ENCODE peak calls at places on chromosomes 4 and X, in six cellular contexts. B is choroid plexus epithelial cell; I is left lung; M is stimulated activated CD4-positive, alpha-beta T cell treated with anti-CD3 and anti-CD28 coated beads, Interleukin-1b, Interleukin-23, amount 100 ng/mL, for 48 hours; G is ascending aorta; P is T-cell. F is an unnamed sample.

GRCh38 chrX:47146936-47147859 is 2.2 kb downstream of the RBM10 start:
- DNase-seq in B (no peak), I (no peak), M (no peak), G (no peak), P (no peak), F (no peak)

GRCh38 chrX:114049063-114049462 is 534.8 kb upstream of the HTR2C start:
- DNase-seq in B (no peak), I (no peak), M (no peak), G (no peak), P (no peak), F (no peak)

GRCh38 chr4:89558147-89558546 is 250.5 kb upstream of the GPRIN3 start:
- DNase-seq in B (no peak), I (no peak), M (no peak), G (no peak), P (no peak), F (no peak)

GRCh38 chr4:182808673-182809416 is 108.3 kb downstream of the DCTD start:
- DNase-seq in B (peak; percentile 14), I (no peak), M (peak; percentile 62), G (no peak), P (peak; percentile 48), F (peak; percentile 60)

GRCh38 chr4:19961092-19961491 is 290.6 kb upstream of the SLIT2 start:
- DNase-seq in B (peak; percentile 75), I (no peak), M (no peak), G (no peak), P (no peak), F (no peak)

GRCh38 chrX:54248309-54248708 is 65.3 kb upstream of the FAM120C start:
- DNase-seq in B (peak; percentile 48), I (no peak), M (no peak), G (no peak), P (no peak), F (no peak)

GRCh38 chrX:20547649-20548051 is 280.9 kb upstream of the RPS6KA3 start:
- DNase-seq in B (peak; percentile 64), I (no peak), M (no peak), G (peak; percentile 17), P (no peak), F (no peak)

GRCh38 chr4:169756971-169757574 is 671 bp downstream of the HPF1 start:
- DNase-seq in B (no peak), I (no peak), M (no peak), G (no peak), P (no peak), F (no peak)

GRCh38 chr4:148774134-148774533 is 331.9 kb upstream of the NR3C2 start:
- DNase-seq in B (no peak), I (no peak), M (no peak), G (no peak), P (no peak), F (no peak)

GRCh38 chrX:65920620-65921019 is 119.3 kb downstream of the VSIG4 start:
- DNase-seq in B (no peak), I (no peak), M (no peak), G (no peak), P (no peak), F (no peak)

GRCh38 chrX:154002215-154002719 is 17.4 kb downstream of the IRAK1 start:
- DNase-seq in B (no peak), I (peak; percentile 80), M (peak; percentile 49), G (no peak), P (peak; percentile 35), F (peak; percentile 47)

GRCh38 chr4:14149469-14150030 is 522.0 kb upstream of the BOD1L1 start:
- DNase-seq in B (peak; percentile 13), I (no peak), M (no peak), G (no peak), P (no peak), F (no peak)

GRCh38 chr4:184097240-184097619 is 120.4 kb downstream of the ENPP6 start:
- DNase-seq in B (no peak), I (peak; percentile 88), M (peak; percentile 8), G (no peak), P (no peak), F (no peak)

GRCh38 chr4:31657859-31658258 is 937.7 kb downstream of the PCDH7 start:
- DNase-seq in B (peak; percentile 34), I (no peak), M (no peak), G (no peak), P (no peak), F (no peak)

GRCh38 chrX:2710041-2710471 is 19.0 kb downstream of the CD99 start:
- DNase-seq in B (peak; percentile 88), I (no peak), M (peak; percentile 40), G (no peak), P (no peak), F (no peak)

GRCh38 chr4:89101256-89102161 is 9.8 kb upstream of the TIGD2 start:
- DNase-seq in B (peak; percentile 30), I (no peak), M (no peak), G (no peak), P (no peak), F (no peak)

GRCh38 chr4:89161841-89162240 is 50.5 kb downstream of the TIGD2 start:
- DNase-seq in B (no peak), I (no peak), M (no peak), G (no peak), P (no peak), F (no peak)

GRCh38 chrX:15820106-15821073 is 30.1 kb downstream of the ZRSR2 start:
- DNase-seq in B (no peak), I (no peak), M (no peak), G (no peak), P (no peak), F (no peak)

GRCh38 chrX:101759000-101759399 is 99.3 kb upstream of the ARMCX2 start:
- DNase-seq in B (peak; percentile 73), I (no peak), M (peak; percentile 1), G (no peak), P (peak; percentile 3), F (peak; percentile 1)